ENCODE peak calls at places on chromosomes 7 and 10, in ten cellular contexts. F, V, S, I, J, M, L, Y, O and Z are unnamed samples.

GRCh38 chr10:67385566-67385965 is 310.4 kb downstream of the CTNNA3 start:
- DNase-seq in F (no peak), V (no peak), S (no peak), I (no peak), J (no peak), M (no peak), L (no peak), Y (no peak), O (no peak), Z (no peak)

GRCh38 chr7:18978108-18978495 is 139.3 kb downstream of the TWIST1 start:
- DNase-seq in F (no peak), V (no peak), S (no peak), I (no peak), J (no peak), M (no peak), L (no peak), Y (no peak), O (no peak), Z (no peak)

GRCh38 chr10:84026821-84027257 is 112.5 kb upstream of the GHITM start:
- DNase-seq in F (no peak), V (no peak), S (no peak), I (no peak), J (peak), M (no peak), L (no peak), Y (no peak), O (peak), Z (no peak)

GRCh38 chr7:16989883-16990413 is 108.2 kb upstream of the AGR3 start:
- DNase-seq in F (no peak), V (no peak), S (peak), I (no peak), J (no peak), M (no peak), L (no peak), Y (peak), O (peak), Z (no peak)

GRCh38 chr10:59240581-59241183 is 64.2 kb downstream of the PHYHIPL start:
- DNase-seq in F (no peak), V (no peak), S (peak), I (no peak), J (peak), M (peak), L (no peak), Y (peak), O (peak), Z (peak)

GRCh38 chr7:82339958-82340357 is 103.6 kb downstream of the CACNA2D1 start:
- DNase-seq in F (no peak), V (no peak), S (no peak), I (no peak), J (no peak), M (no peak), L (no peak), Y (no peak), O (no peak), Z (no peak)

GRCh38 chr10:70815504-70816219 is at the start of gene SGPL1:
- DNase-seq in F (peak), V (peak), S (peak), I (peak), J (peak), M (peak), L (peak), Y (peak), O (peak), Z (peak)

GRCh38 chr7:28002638-28003037 is 178.0 kb downstream of the JAZF1 start:
- DNase-seq in F (no peak), V (no peak), S (no peak), I (no peak), J (no peak), M (no peak), L (no peak), Y (no peak), O (no peak), Z (no peak)

GRCh38 chr10:104274762-104275721 is 6.1 kb downstream of the GSTO2 start:
- DNase-seq in F (peak), V (no peak), S (peak), I (no peak), J (peak), M (peak), L (peak), Y (peak), O (no peak), Z (peak)

GRCh38 chr7:81618400-81619014 is 151.3 kb downstream of the HGF start:
- DNase-seq in F (no peak), V (no peak), S (peak), I (no peak), J (no peak), M (no peak), L (no peak), Y (no peak), O (peak), Z (no peak)

GRCh38 chr10:84308481-84309304 is 19.7 kb upstream of the CCSER2 start:
- DNase-seq in F (peak), V (no peak), S (peak), I (no peak), J (no peak), M (peak), L (no peak), Y (no peak), O (no peak), Z (no peak)

GRCh38 chr7:100169147-100169850 is 882 bp upstream of the GAL3ST4 start:
- DNase-seq in F (no peak), V (no peak), S (no peak), I (no peak), J (peak), M (no peak), L (no peak), Y (no peak), O (no peak), Z (no peak)